ENCODE peak calls at places on chromosomes 1 and 21, in ten cellular contexts. I is amniotic stem cell; B is Daoy; R is vagina; M is cardiac fibroblast; O is ELR; Z is left ventricle myocardium inferior; K is A549; E is breast epithelium; D is activated T-cell treated with anti-CD3 and anti-CD28 coated beads, Interleukin-2, amount 50 U/mL, for 48 hours. Y is an unnamed sample.

GRCh38 chr1:150493175-150493574 is 6.0 kb downstream of the TARS2 start:
- DNase-seq in I (no peak), B (no peak), R (no peak), M (no peak), O (peak), Z (no peak), K (no peak), E (no peak), D (no peak), Y (no peak)

GRCh38 chr1:184190626-184191025 is 139.1 kb downstream of the TSEN15 start:
- DNase-seq in I (no peak), B (no peak), R (no peak), M (no peak), O (no peak), Z (no peak), K (no peak), E (no peak), D (no peak), Y (no peak)

GRCh38 chr1:246617768-246618167 is 51.5 kb downstream of the CNST start:
- DNase-seq in I (no peak), B (no peak), R (no peak), M (no peak), O (no peak), Z (no peak), K (no peak), E (no peak), D (no peak), Y (no peak)

GRCh38 chr1:221394011-221394544 is 347.8 kb downstream of the DUSP10 start:
- DNase-seq in I (peak), B (no peak), R (no peak), M (peak), O (peak), Z (no peak), K (peak), E (no peak), D (no peak), Y (no peak)

GRCh38 chr1:81912383-81912782 is 111.6 kb downstream of the ADGRL2 start:
- DNase-seq in I (no peak), B (no peak), R (no peak), M (no peak), O (no peak), Z (no peak), K (no peak), E (no peak), D (no peak), Y (no peak)

GRCh38 chr21:26776320-26777021 is 68.7 kb downstream of the ADAMTS1 start:
- DNase-seq in I (no peak), B (no peak), R (no peak), M (peak), O (peak), Z (no peak), K (no peak), E (no peak), D (no peak), Y (no peak)

GRCh38 chr1:47650205-47650604 is 212.4 kb downstream of the FOXD2 start:
- DNase-seq in I (no peak), B (peak), R (no peak), M (peak), O (peak), Z (no peak), K (peak), E (no peak), D (no peak), Y (peak)

GRCh38 chr1:164767257-164768044 is 208.5 kb downstream of the PBX1 start:
- DNase-seq in I (peak), B (peak), R (no peak), M (peak), O (peak), Z (no peak), K (peak), E (no peak), D (no peak), Y (no peak)

GRCh38 chr1:182649041-182649440 is 35.3 kb downstream of the RGS8 start:
- DNase-seq in I (no peak), B (no peak), R (no peak), M (no peak), O (no peak), Z (no peak), K (no peak), E (no peak), D (no peak), Y (no peak)

Y was measured in coronary artery.